ENCODE peak calls at places on chromosomes 12 and 14, in seven cellular contexts. One of them, this sample, is unnamed.

GRCh38 chr14:103189481-103190470 is 66.5 kb downstream of the TNFAIP2 start:
- DNase-seq in activated T-helper 1 cell treated with anti-CD3 and anti-CD28 coated beads, Interleukin-2, amount 50 U/mL, for 16 hours: no peak
- DNase-seq in mesothelial cell of epicardium: no peak
- DNase-seq in glutamatergic neuron: no peak
- DNase-seq in fibroblast of mammary gland: no peak
- DNase-seq in fibroblast of pulmonary artery: no peak
- DNase-seq in NCI-H345: no peak
- DNase-seq in this sample: no peak

GRCh38 chr12:110565919-110566871 is 16.9 kb downstream of the PPTC7 start:
- DNase-seq in activated T-helper 1 cell treated with anti-CD3 and anti-CD28 coated beads, Interleukin-2, amount 50 U/mL, for 16 hours: no peak
- DNase-seq in mesothelial cell of epicardium: no peak
- DNase-seq in glutamatergic neuron: no peak
- DNase-seq in fibroblast of mammary gland: no peak
- DNase-seq in fibroblast of pulmonary artery: no peak
- DNase-seq in NCI-H345: peak
- DNase-seq in this sample: no peak

GRCh38 chr12:15700595-15700994 is 88.6 kb downstream of the EPS8 start:
- DNase-seq in activated T-helper 1 cell treated with anti-CD3 and anti-CD28 coated beads, Interleukin-2, amount 50 U/mL, for 16 hours: no peak
- DNase-seq in mesothelial cell of epicardium: no peak
- DNase-seq in glutamatergic neuron: no peak
- DNase-seq in fibroblast of mammary gland: peak
- DNase-seq in fibroblast of pulmonary artery: peak
- DNase-seq in NCI-H345: no peak
- DNase-seq in this sample: no peak

GRCh38 chr14:62745496-62745895 is 299.8 kb downstream of the KCNH5 start:
- DNase-seq in activated T-helper 1 cell treated with anti-CD3 and anti-CD28 coated beads, Interleukin-2, amount 50 U/mL, for 16 hours: no peak
- DNase-seq in mesothelial cell of epicardium: no peak
- DNase-seq in glutamatergic neuron: no peak
- DNase-seq in fibroblast of mammary gland: no peak
- DNase-seq in fibroblast of pulmonary artery: no peak
- DNase-seq in NCI-H345: no peak
- DNase-seq in this sample: no peak

GRCh38 chr12:132610896-132611602 is 667 bp upstream of the LRCOL1 start:
- DNase-seq in activated T-helper 1 cell treated with anti-CD3 and anti-CD28 coated beads, Interleukin-2, amount 50 U/mL, for 16 hours: no peak
- DNase-seq in mesothelial cell of epicardium: no peak
- DNase-seq in glutamatergic neuron: no peak
- DNase-seq in fibroblast of mammary gland: no peak
- DNase-seq in fibroblast of pulmonary artery: no peak
- DNase-seq in NCI-H345: peak
- DNase-seq in this sample: no peak

GRCh38 chr14:31582286-31582691 is 21.1 kb downstream of the NUBPL start:
- DNase-seq in activated T-helper 1 cell treated with anti-CD3 and anti-CD28 coated beads, Interleukin-2, amount 50 U/mL, for 16 hours: no peak
- DNase-seq in mesothelial cell of epicardium: no peak
- DNase-seq in glutamatergic neuron: no peak
- DNase-seq in fibroblast of mammary gland: peak
- DNase-seq in fibroblast of pulmonary artery: peak
- DNase-seq in NCI-H345: no peak
- DNase-seq in this sample: no peak

GRCh38 chr14:45125754-45126153 is 8.5 kb downstream of the FKBP3 start:
- DNase-seq in activated T-helper 1 cell treated with anti-CD3 and anti-CD28 coated beads, Interleukin-2, amount 50 U/mL, for 16 hours: no peak
- DNase-seq in mesothelial cell of epicardium: no peak
- DNase-seq in glutamatergic neuron: no peak
- DNase-seq in fibroblast of mammary gland: no peak
- DNase-seq in fibroblast of pulmonary artery: no peak
- DNase-seq in NCI-H345: no peak
- DNase-seq in this sample: no peak

GRCh38 chr14:54135804-54136280 is 179.2 kb upstream of the BMP4 start:
- DNase-seq in activated T-helper 1 cell treated with anti-CD3 and anti-CD28 coated beads, Interleukin-2, amount 50 U/mL, for 16 hours: no peak
- DNase-seq in mesothelial cell of epicardium: no peak
- DNase-seq in glutamatergic neuron: no peak
- DNase-seq in fibroblast of mammary gland: peak
- DNase-seq in fibroblast of pulmonary artery: no peak
- DNase-seq in NCI-H345: no peak
- DNase-seq in this sample: no peak

GRCh38 chr12:68428724-68429580 is 96.8 kb upstream of the MDM1 start:
- DNase-seq in activated T-helper 1 cell treated with anti-CD3 and anti-CD28 coated beads, Interleukin-2, amount 50 U/mL, for 16 hours: no peak
- DNase-seq in mesothelial cell of epicardium: no peak
- DNase-seq in glutamatergic neuron: no peak
- DNase-seq in fibroblast of mammary gland: no peak
- DNase-seq in fibroblast of pulmonary artery: peak
- DNase-seq in NCI-H345: no peak
- DNase-seq in this sample: no peak

GRCh38 chr12:91009319-91009950 is 4.7 kb upstream of the EPYC start:
- DNase-seq in activated T-helper 1 cell treated with anti-CD3 and anti-CD28 coated beads, Interleukin-2, amount 50 U/mL, for 16 hours: no peak
- DNase-seq in mesothelial cell of epicardium: no peak
- DNase-seq in glutamatergic neuron: no peak
- DNase-seq in fibroblast of mammary gland: peak
- DNase-seq in fibroblast of pulmonary artery: peak
- DNase-seq in NCI-H345: no peak
- DNase-seq in this sample: no peak

GRCh38 chr12:131434208-131435125 is 276.4 kb upstream of the SFSWAP start:
- DNase-seq in activated T-helper 1 cell treated with anti-CD3 and anti-CD28 coated beads, Interleukin-2, amount 50 U/mL, for 16 hours: no peak
- DNase-seq in mesothelial cell of epicardium: no peak
- DNase-seq in glutamatergic neuron: no peak
- DNase-seq in fibroblast of mammary gland: no peak
- DNase-seq in fibroblast of pulmonary artery: no peak
- DNase-seq in NCI-H345: no peak
- DNase-seq in this sample: no peak

GRCh38 chr12:45988259-45988658 is 2.1 kb downstream of the SCAF11 start:
- DNase-seq in activated T-helper 1 cell treated with anti-CD3 and anti-CD28 coated beads, Interleukin-2, amount 50 U/mL, for 16 hours: no peak
- DNase-seq in mesothelial cell of epicardium: no peak
- DNase-seq in glutamatergic neuron: no peak
- DNase-seq in fibroblast of mammary gland: peak
- DNase-seq in fibroblast of pulmonary artery: no peak
- DNase-seq in NCI-H345: no peak
- DNase-seq in this sample: no peak

GRCh38 chr14:91350813-91351507 is 66.7 kb downstream of the CCDC88C start:
- DNase-seq in activated T-helper 1 cell treated with anti-CD3 and anti-CD28 coated beads, Interleukin-2, amount 50 U/mL, for 16 hours: peak
- DNase-seq in mesothelial cell of epicardium: no peak
- DNase-seq in glutamatergic neuron: no peak
- DNase-seq in fibroblast of mammary gland: peak
- DNase-seq in fibroblast of pulmonary artery: no peak
- DNase-seq in NCI-H345: no peak
- DNase-seq in this sample: no peak

GRCh38 chr12:132500137-132500855 is 10.3 kb downstream of the FBRSL1 start:
- DNase-seq in activated T-helper 1 cell treated with anti-CD3 and anti-CD28 coated beads, Interleukin-2, amount 50 U/mL, for 16 hours: no peak
- DNase-seq in mesothelial cell of epicardium: no peak
- DNase-seq in glutamatergic neuron: no peak
- DNase-seq in fibroblast of mammary gland: no peak
- DNase-seq in fibroblast of pulmonary artery: no peak
- DNase-seq in NCI-H345: no peak
- DNase-seq in this sample: no peak

GRCh38 chr14:53444677-53445312 is 291.7 kb upstream of the DDHD1 start:
- DNase-seq in activated T-helper 1 cell treated with anti-CD3 and anti-CD28 coated beads, Interleukin-2, amount 50 U/mL, for 16 hours: no peak
- DNase-seq in mesothelial cell of epicardium: no peak
- DNase-seq in glutamatergic neuron: no peak
- DNase-seq in fibroblast of mammary gland: no peak
- DNase-seq in fibroblast of pulmonary artery: no peak
- DNase-seq in NCI-H345: no peak
- DNase-seq in this sample: no peak

GRCh38 chr14:60691383-60692113 is 32.6 kb downstream of the SIX4 start:
- DNase-seq in activated T-helper 1 cell treated with anti-CD3 and anti-CD28 coated beads, Interleukin-2, amount 50 U/mL, for 16 hours: no peak
- DNase-seq in mesothelial cell of epicardium: no peak
- DNase-seq in glutamatergic neuron: no peak
- DNase-seq in fibroblast of mammary gland: no peak
- DNase-seq in fibroblast of pulmonary artery: no peak
- DNase-seq in NCI-H345: no peak
- DNase-seq in this sample: no peak

GRCh38 chr14:74979442-74980397 is 23.0 kb upstream of the EIF2B2 start:
- DNase-seq in activated T-helper 1 cell treated with anti-CD3 and anti-CD28 coated beads, Interleukin-2, amount 50 U/mL, for 16 hours: no peak
- DNase-seq in mesothelial cell of epicardium: no peak
- DNase-seq in glutamatergic neuron: peak
- DNase-seq in fibroblast of mammary gland: no peak
- DNase-seq in fibroblast of pulmonary artery: peak
- DNase-seq in NCI-H345: no peak
- DNase-seq in this sample: no peak

GRCh38 chr14:55124774-55125372 is 4.2 kb upstream of the LGALS3 start:
- DNase-seq in activated T-helper 1 cell treated with anti-CD3 and anti-CD28 coated beads, Interleukin-2, amount 50 U/mL, for 16 hours: no peak
- DNase-seq in mesothelial cell of epicardium: no peak
- DNase-seq in glutamatergic neuron: no peak
- DNase-seq in fibroblast of mammary gland: no peak
- DNase-seq in fibroblast of pulmonary artery: no peak
- DNase-seq in NCI-H345: no peak
- DNase-seq in this sample: no peak

GRCh38 chr12:52539024-52539820 is 13.7 kb downstream of the KRT71 start:
- DNase-seq in activated T-helper 1 cell treated with anti-CD3 and anti-CD28 coated beads, Interleukin-2, amount 50 U/mL, for 16 hours: no peak
- DNase-seq in mesothelial cell of epicardium: no peak
- DNase-seq in glutamatergic neuron: no peak
- DNase-seq in fibroblast of mammary gland: peak
- DNase-seq in fibroblast of pulmonary artery: peak
- DNase-seq in NCI-H345: peak
- DNase-seq in this sample: no peak

GRCh38 chr12:88932457-88932856 is 352.2 kb upstream of the KITLG start:
- DNase-seq in activated T-helper 1 cell treated with anti-CD3 and anti-CD28 coated beads, Interleukin-2, amount 50 U/mL, for 16 hours: no peak
- DNase-seq in mesothelial cell of epicardium: no peak
- DNase-seq in glutamatergic neuron: no peak
- DNase-seq in fibroblast of mammary gland: no peak
- DNase-seq in fibroblast of pulmonary artery: no peak
- DNase-seq in NCI-H345: no peak
- DNase-seq in this sample: no peak

GRCh38 chr14:95340201-95340697 is 20.5 kb upstream of the CLMN start:
- DNase-seq in activated T-helper 1 cell treated with anti-CD3 and anti-CD28 coated beads, Interleukin-2, amount 50 U/mL, for 16 hours: no peak
- DNase-seq in mesothelial cell of epicardium: no peak
- DNase-seq in glutamatergic neuron: no peak
- DNase-seq in fibroblast of mammary gland: no peak
- DNase-seq in fibroblast of pulmonary artery: no peak
- DNase-seq in NCI-H345: no peak
- DNase-seq in this sample: no peak

GRCh38 chr14:67497716-67498115 is 9.2 kb upstream of the TMEM229B start:
- DNase-seq in activated T-helper 1 cell treated with anti-CD3 and anti-CD28 coated beads, Interleukin-2, amount 50 U/mL, for 16 hours: no peak
- DNase-seq in mesothelial cell of epicardium: no peak
- DNase-seq in glutamatergic neuron: no peak
- DNase-seq in fibroblast of mammary gland: no peak
- DNase-seq in fibroblast of pulmonary artery: no peak
- DNase-seq in NCI-H345: no peak
- DNase-seq in this sample: no peak

GRCh38 chr12:30417697-30418231 is 277.9 kb downstream of the IPO8 start:
- DNase-seq in activated T-helper 1 cell treated with anti-CD3 and anti-CD28 coated beads, Interleukin-2, amount 50 U/mL, for 16 hours: no peak
- DNase-seq in mesothelial cell of epicardium: no peak
- DNase-seq in glutamatergic neuron: no peak
- DNase-seq in fibroblast of mammary gland: peak
- DNase-seq in fibroblast of pulmonary artery: peak
- DNase-seq in NCI-H345: no peak
- DNase-seq in this sample: no peak

GRCh38 chr14:106318700-106319099 is 792.3 kb downstream of the TMEM121 start:
- DNase-seq in activated T-helper 1 cell treated with anti-CD3 and anti-CD28 coated beads, Interleukin-2, amount 50 U/mL, for 16 hours: peak
- DNase-seq in mesothelial cell of epicardium: no peak
- DNase-seq in glutamatergic neuron: no peak
- DNase-seq in fibroblast of mammary gland: no peak
- DNase-seq in fibroblast of pulmonary artery: no peak
- DNase-seq in NCI-H345: no peak
- DNase-seq in this sample: no peak

GRCh38 chr14:61472025-61472672 is 150.8 kb downstream of the PRKCH start:
- DNase-seq in activated T-helper 1 cell treated with anti-CD3 and anti-CD28 coated beads, Interleukin-2, amount 50 U/mL, for 16 hours: no peak
- DNase-seq in mesothelial cell of epicardium: no peak
- DNase-seq in glutamatergic neuron: no peak
- DNase-seq in fibroblast of mammary gland: peak
- DNase-seq in fibroblast of pulmonary artery: peak
- DNase-seq in NCI-H345: no peak
- DNase-seq in this sample: no peak

GRCh38 chr14:75442642-75443041 is 14.8 kb downstream of the JDP2 start:
- DNase-seq in activated T-helper 1 cell treated with anti-CD3 and anti-CD28 coated beads, Interleukin-2, amount 50 U/mL, for 16 hours: no peak
- DNase-seq in mesothelial cell of epicardium: no peak
- DNase-seq in glutamatergic neuron: no peak
- DNase-seq in fibroblast of mammary gland: peak
- DNase-seq in fibroblast of pulmonary artery: peak
- DNase-seq in NCI-H345: no peak
- DNase-seq in this sample: no peak

GRCh38 chr12:54187075-54187474 is 1.7 kb downstream of the SMUG1 start:
- DNase-seq in activated T-helper 1 cell treated with anti-CD3 and anti-CD28 coated beads, Interleukin-2, amount 50 U/mL, for 16 hours: no peak
- DNase-seq in mesothelial cell of epicardium: no peak
- DNase-seq in glutamatergic neuron: no peak
- DNase-seq in fibroblast of mammary gland: no peak
- DNase-seq in fibroblast of pulmonary artery: no peak
- DNase-seq in NCI-H345: no peak
- DNase-seq in this sample: no peak

GRCh38 chr12:124527861-124528561 is 39.4 kb downstream of the NCOR2 start:
- DNase-seq in activated T-helper 1 cell treated with anti-CD3 and anti-CD28 coated beads, Interleukin-2, amount 50 U/mL, for 16 hours: no peak
- DNase-seq in mesothelial cell of epicardium: no peak
- DNase-seq in glutamatergic neuron: peak
- DNase-seq in fibroblast of mammary gland: peak
- DNase-seq in fibroblast of pulmonary artery: no peak
- DNase-seq in NCI-H345: no peak
- DNase-seq in this sample: no peak

GRCh38 chr12:109714141-109714912 is 702 bp downstream of the FAM222A start:
- DNase-seq in activated T-helper 1 cell treated with anti-CD3 and anti-CD28 coated beads, Interleukin-2, amount 50 U/mL, for 16 hours: peak
- DNase-seq in mesothelial cell of epicardium: peak
- DNase-seq in glutamatergic neuron: peak
- DNase-seq in fibroblast of mammary gland: no peak
- DNase-seq in fibroblast of pulmonary artery: peak
- DNase-seq in NCI-H345: peak
- DNase-seq in this sample: no peak

GRCh38 chr14:99389171-99389826 is 91.4 kb downstream of the SETD3 start:
- DNase-seq in activated T-helper 1 cell treated with anti-CD3 and anti-CD28 coated beads, Interleukin-2, amount 50 U/mL, for 16 hours: peak
- DNase-seq in mesothelial cell of epicardium: no peak
- DNase-seq in glutamatergic neuron: peak
- DNase-seq in fibroblast of mammary gland: peak
- DNase-seq in fibroblast of pulmonary artery: peak
- DNase-seq in NCI-H345: peak
- DNase-seq in this sample: no peak

GRCh38 chr12:1083888-1084262 is 92.9 kb downstream of the ERC1 start:
- DNase-seq in activated T-helper 1 cell treated with anti-CD3 and anti-CD28 coated beads, Interleukin-2, amount 50 U/mL, for 16 hours: no peak
- DNase-seq in mesothelial cell of epicardium: no peak
- DNase-seq in glutamatergic neuron: no peak
- DNase-seq in fibroblast of mammary gland: peak
- DNase-seq in fibroblast of pulmonary artery: peak
- DNase-seq in NCI-H345: peak
- DNase-seq in this sample: no peak

GRCh38 chr12:47413806-47414205 is 292.0 kb downstream of the RPAP3 start:
- DNase-seq in activated T-helper 1 cell treated with anti-CD3 and anti-CD28 coated beads, Interleukin-2, amount 50 U/mL, for 16 hours: no peak
- DNase-seq in mesothelial cell of epicardium: no peak
- DNase-seq in glutamatergic neuron: no peak
- DNase-seq in fibroblast of mammary gland: no peak
- DNase-seq in fibroblast of pulmonary artery: peak
- DNase-seq in NCI-H345: no peak
- DNase-seq in this sample: no peak

GRCh38 chr12:126926023-126926600 is 1340.9 kb upstream of the TMEM132C start:
- DNase-seq in activated T-helper 1 cell treated with anti-CD3 and anti-CD28 coated beads, Interleukin-2, amount 50 U/mL, for 16 hours: no peak
- DNase-seq in mesothelial cell of epicardium: no peak
- DNase-seq in glutamatergic neuron: no peak
- DNase-seq in fibroblast of mammary gland: no peak
- DNase-seq in fibroblast of pulmonary artery: no peak
- DNase-seq in NCI-H345: no peak
- DNase-seq in this sample: no peak